ENCODE peak calls at places on chromosomes 12 and 14, in five cellular contexts. J is neural crest cell, I is fibroblast of lung, X is hypothalamus, N is DMS153. V is an unnamed sample.

GRCh38 chr14:79201545-79202247 is 1009.6 kb downstream of the DIO2 start:
- DNase-seq in J (no peak), I (no peak), X (no peak), N (no peak), V (peak; percentile 15)

GRCh38 chr12:76698316-76698715 is 65.6 kb upstream of the ZDHHC17 start:
- DNase-seq in J (no peak), I (no peak), X (no peak), N (no peak), V (no peak)

GRCh38 chr12:30417697-30418231 is 277.9 kb downstream of the IPO8 start:
- DNase-seq in J (no peak), I (peak; percentile 85), X (no peak), N (no peak), V (peak; percentile 83)

GRCh38 chr12:51442324-51442723 is 17.7 kb downstream of the SLC4A8 start:
- DNase-seq in J (no peak), I (peak; percentile 42), X (no peak), N (no peak), V (peak; percentile 62)

GRCh38 chr12:88471641-88472040 is 108.6 kb downstream of the KITLG start:
- DNase-seq in J (no peak), I (peak; percentile 85), X (no peak), N (no peak), V (peak; percentile 94)

GRCh38 chr12:127537070-127537469 is 729.9 kb upstream of the TMEM132C start:
- DNase-seq in J (no peak), I (no peak), X (no peak), N (no peak), V (no peak)

GRCh38 chr12:47820631-47821345 is 1.1 kb upstream of the HDAC7 start:
- DNase-seq in J (peak; percentile 79), I (peak; percentile 95), X (no peak), N (no peak), V (peak; percentile 98)

GRCh38 chr12:131872154-131873046 is 22.0 kb upstream of the ULK1 start:
- DNase-seq in J (no peak), I (peak; percentile 33), X (no peak), N (no peak), V (peak; percentile 71)

GRCh38 chr14:34548472-34548981 is 9.0 kb upstream of the EAPP start:
- DNase-seq in J (no peak), I (no peak), X (no peak), N (no peak), V (no peak)

GRCh38 chr14:58718226-58718625 is 80.5 kb downstream of the DACT1 start:
- DNase-seq in J (no peak), I (no peak), X (no peak), N (no peak), V (no peak)

GRCh38 chr12:92553389-92553788 is 149.4 kb upstream of the PLEKHG7 start:
- DNase-seq in J (no peak), I (no peak), X (no peak), N (peak; percentile 40), V (peak; percentile 23)

GRCh38 chr14:48350971-48351370 is 675.6 kb upstream of the MDGA2 start:
- DNase-seq in J (no peak), I (no peak), X (no peak), N (no peak), V (no peak)

GRCh38 chr12:112179341-112179740 is 54.0 kb downstream of the TRAFD1 start:
- DNase-seq in J (no peak), I (no peak), X (no peak), N (no peak), V (no peak)

GRCh38 chr12:11765421-11765816 is 115.9 kb downstream of the ETV6 start:
- DNase-seq in J (no peak), I (peak; percentile 19), X (no peak), N (no peak), V (no peak)

GRCh38 chr12:50734409-50735263 is 29.3 kb upstream of the ATF1 start:
- DNase-seq in J (peak; percentile 23), I (peak; percentile 41), X (peak; percentile 4), N (no peak), V (peak; percentile 61)

GRCh38 chr12:14710632-14711324 is 14.4 kb upstream of the GUCY2C start:
- DNase-seq in J (no peak), I (no peak), X (no peak), N (peak; percentile 67), V (no peak)

GRCh38 chr12:52351196-52352059 is 15.9 kb downstream of the KRT85 start:
- DNase-seq in J (no peak), I (no peak), X (peak; percentile 80), N (no peak), V (peak; percentile 49)

V was measured in astrocyte of the hippocampus.